ENCODE peak calls at places on chromosomes 7 and 10, in seven cellular contexts. C is hepatocyte, D is left lung, S is AG10803, F is BJ, W is foreskin fibroblast, Y is sigmoid colon. N is an unnamed sample.

GRCh38 chr10:33129181-33129928 is 171.3 kb upstream of the ITGB1 start:
- DNase-seq in F (peak; percentile 90), Y (no peak), S (peak; percentile 100), D (no peak), W (peak; percentile 94), C (no peak), N (no peak)

GRCh38 chr7:84844771-84845170 is 342.1 kb downstream of the SEMA3D start:
- DNase-seq in S (peak; percentile 45), F (no peak), C (no peak), D (no peak), W (no peak), Y (no peak), N (no peak)

GRCh38 chr10:73907841-73908517 is 3.0 kb upstream of the PLAU start:
- DNase-seq in Y (peak; percentile 79), S (peak; percentile 78), C (no peak), F (no peak), W (peak; percentile 67), D (no peak), N (no peak)

GRCh38 chr7:17481118-17481517 is 182.7 kb downstream of the AHR start:
- DNase-seq in Y (no peak), W (no peak), D (no peak), S (no peak), C (no peak), F (no peak), N (no peak)

GRCh38 chr7:158802535-158803199 is 26.6 kb downstream of the ESYT2 start:
- DNase-seq in C (no peak), S (peak; percentile 78), W (peak; percentile 54), D (no peak), F (no peak), Y (no peak), N (no peak)

GRCh38 chr10:113630929-113631533 is 32.8 kb downstream of the NRAP start:
- DNase-seq in Y (no peak), C (no peak), S (no peak), F (no peak), D (no peak), W (no peak), N (no peak)

GRCh38 chr7:158760936-158761335 is 56.3 kb upstream of the NCAPG2 start:
- DNase-seq in W (no peak), Y (no peak), S (no peak), C (no peak), F (no peak), D (no peak), N (no peak)

GRCh38 chr10:32963102-32963501 is 5.1 kb upstream of the ITGB1 start:
- DNase-seq in C (no peak), W (peak; percentile 83), D (no peak), S (peak; percentile 80), F (no peak), Y (no peak), N (no peak)

GRCh38 chr7:155344270-155344617 is 46.6 kb downstream of the INSIG1 start:
- DNase-seq in D (peak; percentile 77), Y (peak; percentile 60), S (no peak), F (no peak), C (no peak), W (no peak), N (no peak)

GRCh38 chr10:132353456-132354355 is 21.7 kb downstream of the LRRC27 start:
- DNase-seq in W (no peak), C (no peak), Y (peak; percentile 60), F (no peak), D (peak; percentile 73), S (no peak), N (no peak)

GRCh38 chr10:96509017-96509641 is 4.6 kb downstream of the TLL2 start:
- DNase-seq in W (peak; percentile 48), D (no peak), S (peak; percentile 77), C (no peak), Y (no peak), F (peak; percentile 30), N (no peak)

GRCh38 chr7:29193316-29194205 is 1.0 kb upstream of the CHN2 start:
- DNase-seq in D (no peak), C (peak; percentile 32), S (no peak), F (no peak), Y (no peak), W (peak; percentile 8), N (no peak)

GRCh38 chr7:50307368-50308012 is 3.0 kb downstream of the IKZF1 start:
- DNase-seq in C (no peak), Y (no peak), S (no peak), D (no peak), F (no peak), W (no peak), N (no peak)

GRCh38 chr7:46283852-46284251 is 362.8 kb upstream of the IGFBP3 start:
- DNase-seq in C (no peak), Y (no peak), F (no peak), D (no peak), W (no peak), S (no peak), N (no peak)

GRCh38 chr7:46286957-46287356 is 365.9 kb upstream of the IGFBP3 start:
- DNase-seq in F (no peak), W (no peak), C (no peak), Y (no peak), S (no peak), D (no peak), N (no peak)

GRCh38 chr7:46288010-46288409 is 366.9 kb upstream of the IGFBP3 start:
- DNase-seq in F (no peak), Y (no peak), S (no peak), C (no peak), W (no peak), D (no peak), N (no peak)

GRCh38 chr7:46286346-46286745 is 365.3 kb upstream of the IGFBP3 start:
- DNase-seq in W (peak; percentile 1), C (no peak), D (no peak), F (no peak), Y (no peak), S (no peak), N (no peak)

GRCh38 chr7:46285856-46286255 is 364.8 kb upstream of the IGFBP3 start:
- DNase-seq in D (no peak), S (peak; percentile 5), F (no peak), C (no peak), Y (no peak), W (no peak), N (no peak)
- TF ChIP-seq CTCF in D (no peak), S (no peak), F (no peak), C (no peak), Y (no peak), W (no peak), N (no peak)

DNA sequence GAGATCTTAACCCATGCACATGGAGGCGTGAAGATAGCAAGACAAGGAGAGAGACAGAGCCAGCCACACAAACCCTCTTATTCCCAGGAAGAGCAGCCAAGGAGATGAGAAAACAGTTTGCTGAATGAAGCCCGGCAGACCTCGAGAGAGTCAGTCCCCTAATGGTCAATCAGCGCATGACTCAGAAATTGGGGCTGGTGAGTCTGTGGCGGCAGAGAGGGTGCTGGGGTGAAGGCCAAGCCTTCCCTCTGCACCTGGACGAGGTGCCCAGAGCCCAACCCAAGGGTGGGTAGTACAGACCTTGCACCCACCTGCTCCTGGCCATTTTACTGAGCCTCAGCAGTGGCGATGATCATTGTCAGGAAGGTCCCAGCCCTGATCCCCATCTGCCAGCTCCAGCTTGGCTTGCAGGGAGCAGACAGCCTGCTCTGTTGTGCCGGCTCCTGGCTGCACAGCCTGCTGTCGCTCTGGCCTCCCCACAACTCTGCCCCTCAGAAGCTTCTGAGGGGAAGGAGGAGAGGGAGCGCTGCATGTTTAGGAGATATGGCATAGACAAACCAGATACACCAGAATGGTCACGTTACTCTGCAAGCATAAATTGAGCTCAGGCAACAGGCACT is 256.6 kb downstream of the RPS24 start:
- DNase-seq in D (no peak), S (no peak), C (no peak), Y (no peak), W (peak; percentile 16), F (no peak), N (no peak)
- TF ChIP-seq CTCF in D (no peak), S (no peak), C (no peak), Y (no peak), W (no peak), F (no peak), N (no peak)

GRCh38 chr10:110483633-110484032 is 14.1 kb upstream of the DUSP5 start:
- DNase-seq in F (no peak), Y (no peak), W (no peak), D (no peak), S (no peak), C (no peak), N (no peak)
- TF ChIP-seq CTCF in F (no peak), Y (no peak), W (no peak), D (no peak), S (no peak), C (no peak), N (no peak)

GRCh38 chr7:143373255-143373794 is 7.8 kb upstream of the ZYX start:
- DNase-seq in D (peak; percentile 36), C (no peak), F (no peak), W (no peak), Y (no peak), S (no peak), N (no peak)
- TF ChIP-seq CTCF in D (no peak), C (no peak), F (no peak), W (no peak), Y (no peak), S (no peak), N (no peak)

DNA sequence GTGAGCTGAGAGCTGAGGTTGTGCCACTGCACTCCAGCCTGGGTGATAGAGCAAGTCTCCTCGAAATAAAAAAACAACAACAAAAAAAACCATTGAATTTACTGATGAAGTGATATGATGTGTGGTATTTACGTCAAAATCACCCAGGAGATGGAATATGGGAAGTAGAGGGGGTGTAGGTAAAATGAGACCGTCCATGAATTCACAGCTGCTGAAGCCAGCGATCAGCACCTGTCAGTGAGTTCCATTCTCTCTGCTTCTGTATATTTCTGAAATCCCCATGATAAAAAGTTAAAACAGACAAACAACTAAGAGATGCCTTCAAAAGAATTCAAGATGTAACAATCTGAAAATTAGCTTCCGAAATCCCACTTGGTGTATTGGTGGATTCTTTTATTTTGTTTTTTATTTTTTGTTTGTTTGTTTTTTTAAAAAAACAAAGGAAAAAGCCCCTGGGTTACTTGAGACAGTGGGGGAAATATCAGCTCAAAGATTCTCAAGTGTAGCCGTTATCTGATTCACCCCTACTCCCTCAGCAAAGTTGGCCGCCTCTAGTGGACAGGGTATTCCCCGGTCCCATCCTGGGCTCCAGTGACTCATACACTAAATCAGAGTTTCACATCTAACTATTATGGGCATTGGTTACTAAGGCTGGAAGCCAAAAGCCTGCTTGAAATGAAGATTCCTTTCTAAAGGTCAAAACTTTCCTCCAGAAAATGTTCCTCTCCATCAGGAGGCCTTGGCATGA is 76.4 kb downstream of the MAP3K8 start:
- DNase-seq in C (peak; percentile 33), F (no peak), W (peak; percentile 25), D (no peak), Y (peak; percentile 75), S (peak; percentile 54), N (no peak)
- TF ChIP-seq CTCF in C (peak; percentile 4), F (peak; percentile 33), W (peak; percentile 9), D (no peak), Y (no peak), S (peak; percentile 32), N (no peak)

N was measured in activated B cell treated with CpG ODN at 0.5 μM for 24 hours.